ENCODE peak calls at places on chromosomes 11 and 22, in five cellular contexts. C is CD8-positive, alpha-beta T cell; R is left ventricle myocardium inferior; U is right atrium auricular region; P is effector memory CD4-positive, alpha-beta T cell. F is an unnamed sample.

GRCh38 chr11:37908224-37908558 is 1310.2 kb upstream of the RAG2 start:
- DNase-seq in R (no peak), C (no peak), U (no peak), P (no peak), F (no peak)

GRCh38 chr11:96311120-96311568 is 31.9 kb downstream of the MAML2 start:
- DNase-seq in R (no peak), C (no peak), U (no peak), P (no peak), F (no peak)

GRCh38 chr11:69808708-69809107 is 10.5 kb downstream of the FGF3 start:
- DNase-seq in U (no peak), P (no peak), C (no peak), R (no peak), F (no peak)

GRCh38 chr11:125980421-125980820 is 34.6 kb downstream of the VSIG10L2 start:
- DNase-seq in P (no peak), U (no peak), C (no peak), R (no peak), F (no peak)

GRCh38 chr22:46934746-46935491 is 172.5 kb downstream of the TBC1D22A start:
- DNase-seq in R (no peak), U (peak; percentile 58), C (no peak), P (no peak), F (peak; percentile 84)

GRCh38 chr11:34602245-34602644 is 18.6 kb upstream of the EHF start:
- DNase-seq in R (no peak), C (no peak), P (no peak), U (no peak), F (no peak)

GRCh38 chr22:19974233-19974861 is 32.7 kb upstream of the TXNRD2 start:
- DNase-seq in C (no peak), R (no peak), U (no peak), P (no peak), F (no peak)

GRCh38 chr22:32904044-32904443 is 102.5 kb downstream of the TIMP3 start:
- DNase-seq in R (no peak), U (no peak), P (no peak), C (no peak), F (no peak)

GRCh38 chr11:67419330-67420049 is 4.0 kb downstream of the CARNS1 start:
- DNase-seq in U (no peak), C (no peak), P (no peak), R (no peak), F (no peak)

DNA sequence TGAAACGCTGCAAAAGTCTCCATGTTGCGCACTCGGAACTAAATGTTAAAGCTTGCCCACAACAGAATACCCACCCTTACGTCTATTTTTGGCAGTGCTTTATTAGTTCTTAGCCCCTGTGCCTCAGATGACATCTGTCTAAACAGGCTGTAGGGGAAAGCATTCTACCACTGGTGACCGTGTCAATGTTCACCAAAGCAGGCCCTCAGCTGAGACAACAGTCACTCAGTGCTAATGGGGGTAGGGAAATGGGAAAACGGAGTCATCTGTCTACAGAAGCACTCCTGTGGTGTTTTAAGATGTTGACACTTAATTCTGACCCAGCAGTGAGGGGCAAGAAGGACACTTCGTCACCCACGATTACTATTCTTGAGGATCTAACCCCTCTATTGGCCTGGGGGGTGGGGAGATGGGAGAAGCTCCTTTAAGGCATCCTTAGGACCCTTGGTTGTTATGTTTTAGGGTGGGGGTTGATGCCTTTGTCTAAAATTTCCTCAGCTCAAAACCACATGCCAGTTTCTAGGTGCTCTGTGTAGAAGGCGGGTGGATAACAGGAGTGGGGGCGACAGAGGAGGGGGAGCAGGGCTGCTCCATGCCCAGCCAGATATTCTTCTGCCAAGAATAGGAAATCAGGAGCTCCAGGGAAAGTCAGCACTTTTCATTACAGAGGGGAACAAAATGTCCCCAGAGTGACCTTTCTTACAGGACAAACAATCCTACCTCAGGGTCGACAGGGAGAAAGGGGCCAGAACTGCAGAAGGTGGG is 15.6 kb upstream of the MFRP start:
- DNase-seq in C (no peak), U (no peak), R (no peak), P (no peak), F (no peak)
- H3K27ac ChIP-seq in C (no peak overlapping the region), U (peak overlapping the region; percentile 94), R (peak overlapping the region; percentile 95), P (no peak overlapping the region), F (peak overlapping the region; percentile 91)

GRCh38 chr11:12386745-12387144 is 9.4 kb downstream of the PARVA start:
- DNase-seq in R (no peak), C (no peak), U (no peak), P (no peak), F (no peak)
- H3K27ac ChIP-seq in R (peak overlapping the region; percentile 51), C (no peak overlapping the region), U (peak overlapping the region; percentile 27), P (no peak overlapping the region), F (no peak overlapping the region)

DNA sequence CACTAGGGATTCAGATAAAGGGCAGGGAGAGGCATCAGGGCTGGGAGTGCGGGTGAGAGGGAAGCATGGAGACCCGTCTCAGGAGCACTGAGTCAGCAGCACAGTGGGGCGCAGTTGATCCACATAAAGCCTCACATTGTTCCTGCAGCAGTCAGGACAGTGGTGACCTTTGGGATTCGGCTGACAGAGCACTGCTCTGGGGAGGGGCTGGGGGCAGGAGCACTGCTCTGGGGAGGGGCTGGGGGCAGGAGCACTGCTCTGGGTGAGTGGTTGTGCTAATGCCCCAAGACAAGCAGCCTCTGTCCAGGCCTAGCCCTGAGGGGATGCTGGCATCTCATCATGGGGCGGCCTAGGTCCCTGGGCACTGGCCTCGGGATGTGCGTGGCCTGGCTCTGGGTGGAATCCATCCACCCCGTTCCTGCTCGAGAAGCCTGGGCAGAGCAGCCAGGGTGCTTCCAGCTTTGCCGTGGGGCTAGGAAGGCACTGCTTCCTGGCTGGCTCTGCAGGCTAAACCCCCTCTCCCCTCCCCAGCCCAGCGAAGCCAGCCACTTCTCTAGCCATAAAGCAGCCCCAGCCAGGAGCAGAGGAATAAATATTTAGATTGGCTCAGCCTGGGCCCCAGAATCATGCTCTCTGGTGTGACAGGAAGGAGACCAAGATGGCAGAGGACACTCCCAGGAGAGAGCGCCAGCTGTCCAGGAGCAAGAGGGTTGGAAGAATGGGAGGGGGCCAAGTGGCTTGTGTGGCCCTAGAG is 7.3 kb downstream of the OAF start:
- DNase-seq in R (no peak), C (no peak), U (no peak), P (no peak), F (no peak)
- H3K27ac ChIP-seq in R (peak overlapping the region; percentile 88), C (no peak overlapping the region), U (peak overlapping the region; percentile 31), P (no peak overlapping the region), F (no peak overlapping the region)

DNA sequence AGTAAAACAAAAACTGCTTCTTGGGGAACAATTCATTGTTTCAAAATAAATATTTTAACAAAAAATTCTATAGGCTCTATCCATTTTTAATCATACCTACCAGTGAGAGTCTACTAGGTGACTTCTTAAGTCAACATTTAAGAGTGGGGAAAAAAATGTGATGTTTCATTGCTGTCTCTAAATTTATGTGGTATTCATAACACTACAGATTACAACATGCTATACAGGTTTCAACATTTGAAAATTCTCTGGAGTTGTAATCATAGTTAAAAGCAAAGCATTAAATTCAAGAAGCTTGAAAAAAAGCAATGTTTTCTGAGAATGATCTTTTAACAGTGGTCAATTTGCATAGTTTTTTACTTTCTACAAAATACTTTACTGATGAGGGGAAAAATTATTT is 18.3 kb downstream of the SBF2 start:
- DNase-seq in R (no peak), U (no peak), C (no peak), P (no peak), F (no peak)
- H3K27ac ChIP-seq in R (no peak overlapping the region), U (no peak overlapping the region), C (no peak overlapping the region), P (no peak overlapping the region), F (peak overlapping the region; percentile 27)

DNA sequence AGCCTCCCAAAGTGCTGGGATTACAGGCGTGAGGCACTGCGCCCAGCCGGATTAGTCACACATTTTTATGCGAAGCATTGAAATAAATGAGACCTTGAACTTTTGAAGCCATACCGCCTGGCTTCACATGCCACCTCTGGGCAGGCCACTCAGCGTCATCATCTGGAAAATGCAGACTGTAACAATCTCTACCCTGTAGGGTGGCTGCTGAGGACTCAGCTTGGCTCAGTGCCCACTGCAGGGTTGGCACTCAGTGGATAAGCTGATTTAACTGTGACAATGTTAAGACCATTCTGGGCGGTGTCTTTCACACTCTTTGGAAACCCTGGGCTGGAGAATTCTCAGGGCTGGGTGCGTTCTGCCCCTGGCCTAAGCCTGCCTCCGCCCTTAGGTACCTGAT is 8.5 kb downstream of the SH3BP1 start:
- DNase-seq in U (no peak), C (no peak), R (no peak), P (no peak), F (no peak)
- H3K27ac ChIP-seq in U (no peak overlapping the region), C (no peak overlapping the region), R (no peak overlapping the region), P (no peak overlapping the region), F (no peak overlapping the region)

GRCh38 chr11:73382747-73383146 is 6.5 kb downstream of the RELT start:
- DNase-seq in R (no peak), U (no peak), C (no peak), P (no peak), F (no peak)

GRCh38 chr11:73380321-73380720 is 4.1 kb downstream of the RELT start:
- DNase-seq in C (no peak), P (no peak), R (no peak), U (no peak), F (no peak)

GRCh38 chr11:73380897-73381410 is 4.8 kb downstream of the RELT start:
- DNase-seq in R (no peak), U (no peak), C (no peak), P (no peak), F (no peak)

GRCh38 chr11:73382183-73382582 is 6.0 kb downstream of the RELT start:
- DNase-seq in C (no peak), R (no peak), U (no peak), P (no peak), F (no peak)

DNA sequence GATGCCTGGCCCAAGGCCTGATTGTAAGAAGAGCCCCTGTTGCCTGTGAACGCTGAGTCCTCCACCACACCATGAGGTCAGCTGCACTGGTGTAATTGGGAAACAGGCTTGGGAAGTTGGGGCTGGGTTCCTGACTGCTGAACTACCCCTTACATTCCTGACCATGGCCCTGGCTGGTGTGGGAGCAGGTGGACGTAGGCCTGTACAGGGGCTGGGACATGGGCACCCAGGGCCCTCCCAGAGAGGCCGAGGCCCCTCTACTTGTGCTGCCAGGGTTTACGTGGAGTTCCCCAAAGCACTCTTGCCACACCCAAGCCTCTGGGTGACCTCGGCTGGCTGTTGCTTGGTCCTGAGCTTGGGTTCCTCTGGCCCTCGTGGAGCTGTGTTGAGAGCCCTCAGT is 5.4 kb downstream of the RELT start:
- DNase-seq in U (no peak), P (no peak), R (no peak), C (no peak), F (no peak)
- H3K27ac ChIP-seq in U (peak overlapping the region; percentile 41), P (no peak overlapping the region), R (peak overlapping the region; percentile 40), C (no peak overlapping the region), F (no peak overlapping the region)